ENCODE peak calls at places on chromosomes 6 and 20, in five cellular contexts. J, V, A, Q and E are unnamed samples.

GRCh38 chr6:26273673-26274595 is 91.1 kb upstream of the BTN3A2 start:
- DNase-seq in V (peak; percentile 35), Q (no peak), J (no peak), A (no peak), E (no peak)

GRCh38 chr6:91719414-91719813 is 1132.5 kb upstream of the MAP3K7 start:
- DNase-seq in A (no peak), J (no peak), Q (no peak), V (no peak), E (no peak)

GRCh38 chr6:134295953-134296553 is 21.9 kb downstream of the SGK1 start:
- DNase-seq in Q (no peak), A (peak; percentile 27), J (no peak), V (peak; percentile 98), E (no peak)

GRCh38 chr20:19791887-19792286 is 33.8 kb downstream of the RIN2 start:
- DNase-seq in A (no peak), Q (no peak), V (no peak), J (no peak), E (no peak)

GRCh38 chr20:31595654-31596411 is 9.3 kb upstream of the ID1 start:
- DNase-seq in V (peak; percentile 100), Q (no peak), J (no peak), A (no peak), E (peak; percentile 94)

GRCh38 chr20:48457261-48458002 is 370.4 kb downstream of the PREX1 start:
- DNase-seq in V (no peak), Q (no peak), A (no peak), J (no peak), E (no peak)

GRCh38 chr6:4727671-4728435 is 48.4 kb upstream of the CDYL start:
- DNase-seq in Q (peak; percentile 15), V (peak; percentile 55), J (no peak), A (peak; percentile 61), E (no peak)

GRCh38 chr20:38132156-38132909 is 32.7 kb downstream of the TGM2 start:
- DNase-seq in V (no peak), Q (no peak), A (no peak), J (no peak), E (peak; percentile 18)

GRCh38 chr6:57207141-57207540 is 15.0 kb downstream of the RAB23 start:
- DNase-seq in Q (no peak), A (no peak), V (peak; percentile 49), J (no peak), E (no peak)

GRCh38 chr6:167739721-167740475 is 86.8 kb upstream of the AFDN start:
- DNase-seq in A (no peak), Q (no peak), V (no peak), J (no peak), E (no peak)

GRCh38 chr6:84492246-84493135 is 265.0 kb upstream of the CEP162 start:
- DNase-seq in A (no peak), Q (no peak), V (no peak), J (no peak), E (no peak)

GRCh38 chr6:21201673-21202430 is 391.7 kb upstream of the SOX4 start:
- DNase-seq in V (no peak), A (no peak), J (no peak), Q (peak; percentile 30), E (no peak)

GRCh38 chr6:56640374-56640773 is 2.3 kb downstream of the DST start:
- DNase-seq in Q (no peak), V (no peak), A (no peak), J (no peak), E (no peak)